ENCODE peak calls at places on chromosomes 6 and 20, in five cellular contexts. C, P, J, D and K are unnamed samples.

GRCh38 chr6:83707829-83708545 is 914 bp downstream of the SNAP91 start:
- DNase-seq in C (no peak), P (no peak), J (no peak), D (peak; percentile 79), K (no peak)

GRCh38 chr20:5658897-5659296 is 91.3 kb upstream of the SHLD1 start:
- DNase-seq in C (no peak), P (peak; percentile 71), J (no peak), D (no peak), K (no peak)

GRCh38 chr6:169046021-169046420 is 207.6 kb downstream of the THBS2 start:
- DNase-seq in C (no peak), P (no peak), J (no peak), D (no peak), K (no peak)

GRCh38 chr6:138541793-138542481 is 42.6 kb upstream of the NHSL1 start:
- DNase-seq in C (no peak), P (no peak), J (no peak), D (no peak), K (no peak)

GRCh38 chr6:66849843-66850242 is 1142.8 kb upstream of the EYS start:
- DNase-seq in C (no peak), P (no peak), J (no peak), D (no peak), K (no peak)

GRCh38 chr6:7624781-7625710 is 35.0 kb downstream of the SNRNP48 start:
- DNase-seq in C (no peak), P (no peak), J (no peak), D (no peak), K (no peak)

GRCh38 chr20:48984575-48985219 is 61.4 kb upstream of the CSE1L start:
- DNase-seq in C (no peak), P (no peak), J (no peak), D (no peak), K (no peak)

GRCh38 chr20:61674688-61675087 is 391.0 kb downstream of the TAF4 start:
- DNase-seq in C (no peak), P (no peak), J (no peak), D (no peak), K (no peak)

GRCh38 chr20:18705490-18705889 is 108.1 kb upstream of the SCP2D1 start:
- DNase-seq in C (no peak), P (no peak), J (no peak), D (no peak), K (no peak)

GRCh38 chr20:12327205-12327604 is 409.5 kb downstream of the BTBD3 start:
- DNase-seq in C (no peak), P (no peak), J (no peak), D (no peak), K (no peak)

GRCh38 chr6:157519255-157520116 is 138.5 kb downstream of the ZDHHC14 start:
- DNase-seq in C (no peak), P (no peak), J (no peak), D (no peak), K (no peak)

GRCh38 chr20:21342656-21343345 is 39.7 kb downstream of the XRN2 start:
- DNase-seq in C (no peak), P (no peak), J (no peak), D (no peak), K (no peak)

GRCh38 chr20:23629017-23629541 is 8.7 kb downstream of the CST3 start:
- DNase-seq in C (no peak), P (peak; percentile 98), J (peak; percentile 74), D (no peak), K (no peak)

GRCh38 chr6:72783035-72783434 is 161.2 kb downstream of the KCNQ5 start:
- DNase-seq in C (no peak), P (no peak), J (no peak), D (no peak), K (no peak)

GRCh38 chr6:56807335-56807991 is 147.4 kb upstream of the BEND6 start:
- DNase-seq in C (no peak), P (no peak), J (no peak), D (no peak), K (no peak)

GRCh38 chr20:48995599-48995998 is 50.5 kb upstream of the CSE1L start:
- DNase-seq in C (no peak), P (no peak), J (no peak), D (no peak), K (no peak)

GRCh38 chr6:44000164-44000842 is 126.9 kb downstream of the MRPL14 start:
- DNase-seq in C (peak; percentile 42), P (no peak), J (peak; percentile 65), D (peak; percentile 53), K (peak; percentile 84)

GRCh38 chr20:53309515-53309914 is 284.1 kb downstream of the ZNF217 start:
- DNase-seq in C (no peak), P (no peak), J (no peak), D (no peak), K (no peak)

GRCh38 chr20:58237318-58238182 is 9.1 kb upstream of the ANKRD60 start:
- DNase-seq in C (no peak), P (no peak), J (no peak), D (no peak), K (no peak)

GRCh38 chr6:163782436-163783003 is 368.0 kb downstream of the QKI start:
- DNase-seq in C (no peak), P (no peak), J (no peak), D (no peak), K (peak; percentile 25)

GRCh38 chr6:75824160-75824559 is 75.1 kb downstream of the MYO6 start:
- DNase-seq in C (no peak), P (no peak), J (no peak), D (no peak), K (peak; percentile 16)

GRCh38 chr20:59820204-59821041 is 113.0 kb downstream of the SYCP2 start:
- DNase-seq in C (no peak), P (no peak), J (no peak), D (peak; percentile 24), K (no peak)

GRCh38 chr6:160063771-160064413 is 57.7 kb upstream of the SLC22A1 start:
- DNase-seq in C (no peak), P (no peak), J (no peak), D (no peak), K (no peak)

GRCh38 chr20:58542411-58543095 is 27.4 kb upstream of the APCDD1L start:
- DNase-seq in C (peak; percentile 26), P (no peak), J (peak; percentile 7), D (no peak), K (no peak)

GRCh38 chr6:117907600-117908245 is 659 bp downstream of the SLC35F1 start:
- DNase-seq in C (no peak), P (no peak), J (no peak), D (peak; percentile 69), K (no peak)

DNA sequence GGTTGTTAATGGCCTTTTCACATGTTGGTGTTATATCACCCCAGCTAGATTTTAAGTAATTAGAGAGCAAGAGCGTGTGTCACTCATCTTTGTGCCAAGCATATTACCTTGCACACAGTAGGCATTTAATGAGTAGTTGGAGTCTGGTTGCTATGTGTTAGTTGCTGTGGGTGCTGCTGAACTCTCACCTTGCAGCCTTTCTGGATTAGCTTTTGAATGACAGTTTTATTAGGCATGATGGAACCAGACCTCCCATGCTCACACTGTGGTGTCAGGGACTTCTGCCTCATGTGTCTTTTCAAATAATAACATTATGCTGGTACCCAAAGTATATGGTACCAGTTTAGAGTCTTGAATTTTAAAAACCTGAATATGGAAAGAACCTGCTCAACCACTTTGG is 55.9 kb downstream of the TRAF3IP2 start:
- DNase-seq in C (no peak), P (no peak), J (no peak), D (no peak), K (no peak)
- TF ChIP-seq ZBTB33 in C (no peak), P (no peak), J (no peak), D (no peak), K (no peak)

GRCh38 chr6:4909063-4909645 is 94.7 kb downstream of the RPP40 start:
- DNase-seq in C (no peak), P (no peak), J (no peak), D (no peak), K (no peak)

GRCh38 chr6:4912559-4912958 is 91.3 kb downstream of the RPP40 start:
- DNase-seq in C (no peak), P (no peak), J (no peak), D (no peak), K (no peak)

GRCh38 chr6:4907602-4908001 is 96.2 kb downstream of the RPP40 start:
- DNase-seq in C (no peak), P (no peak), J (no peak), D (no peak), K (no peak)

GRCh38 chr6:4908062-4908461 is 95.8 kb downstream of the RPP40 start:
- DNase-seq in C (no peak), P (no peak), J (no peak), D (no peak), K (no peak)

DNA sequence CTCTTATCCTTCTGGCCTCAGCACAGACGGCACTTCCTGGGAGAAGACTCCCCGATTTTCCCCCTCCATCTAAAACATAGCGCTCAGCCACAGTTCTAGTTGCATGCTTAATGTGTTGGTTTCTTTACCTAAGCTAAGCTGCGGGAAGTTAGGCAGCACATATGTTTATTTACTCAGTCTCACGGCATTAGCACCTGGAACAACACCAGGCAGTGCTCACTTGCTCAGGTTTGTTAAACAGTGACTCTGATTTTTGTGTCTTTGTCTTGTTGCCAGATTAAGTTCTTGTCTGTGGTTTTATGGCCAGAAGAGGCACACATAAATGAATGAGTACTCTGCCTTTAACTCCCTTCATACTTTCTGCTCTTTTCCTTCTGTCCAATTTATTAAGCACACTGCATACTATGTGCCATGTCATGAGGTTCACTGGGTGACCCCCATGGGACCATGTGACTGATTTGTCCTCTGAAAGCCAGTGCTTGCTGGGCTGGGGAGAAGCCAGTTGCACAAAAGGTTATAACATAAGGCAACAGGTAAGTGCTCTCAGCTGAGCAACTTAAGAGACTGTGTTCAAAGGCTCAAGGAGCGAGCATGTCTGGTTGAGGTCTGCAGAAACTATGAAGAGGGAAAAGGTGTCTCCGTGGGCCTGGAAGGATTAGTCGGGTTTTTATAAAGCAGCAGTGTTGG is 93.6 kb downstream of the RPP40 start:
- DNase-seq in C (no peak), P (no peak), J (no peak), D (no peak), K (no peak)
- TF ChIP-seq ZBTB33 in C (no peak), P (no peak), J (no peak), D (no peak), K (no peak)

DNA sequence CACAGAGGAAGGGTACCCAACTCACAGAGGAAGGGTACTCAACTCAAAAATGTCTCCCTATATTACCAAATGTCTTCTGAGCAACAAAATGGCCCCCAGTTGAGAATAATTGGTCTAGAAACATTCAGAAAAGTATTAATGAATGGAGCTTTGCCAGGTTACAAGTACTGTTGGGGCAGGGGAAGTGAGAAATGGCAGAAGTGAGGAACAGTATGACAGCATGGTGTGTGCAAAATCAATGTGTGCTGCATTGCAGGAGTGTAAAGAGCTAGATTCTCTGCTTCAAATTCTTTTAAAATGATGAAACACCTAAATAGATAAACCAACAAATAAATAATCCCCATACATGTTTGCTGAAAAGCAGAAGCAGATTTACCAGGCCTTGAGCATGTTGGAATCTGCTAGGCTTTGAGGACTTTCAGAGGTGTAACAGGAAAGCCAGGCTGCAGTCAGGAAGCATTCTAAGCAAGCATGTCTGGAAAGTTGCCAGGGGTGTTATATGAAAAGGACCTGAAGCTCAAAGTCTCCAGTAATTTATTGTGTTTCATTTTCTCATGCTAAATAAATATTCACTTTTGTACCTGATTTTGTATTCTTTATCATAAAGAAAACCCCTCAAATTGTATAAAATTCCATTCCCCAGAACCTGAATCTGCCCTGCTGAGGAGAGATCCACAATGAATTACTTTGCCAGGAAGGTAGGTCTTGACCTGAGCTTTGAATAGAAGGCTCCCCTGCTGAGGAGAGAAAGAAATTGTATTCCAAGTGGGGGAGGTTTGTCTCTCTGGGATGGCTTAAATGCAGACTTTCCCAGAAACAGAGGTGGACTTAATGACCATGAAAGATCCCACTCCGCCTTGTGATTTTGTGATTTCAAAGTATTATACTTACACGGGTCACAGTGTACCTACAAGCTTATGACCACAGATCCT is 265.0 kb upstream of the MARCKS start:
- DNase-seq in C (no peak), P (peak; percentile 16), J (no peak), D (no peak), K (no peak)
- TF ChIP-seq ZBTB33 in C (no peak), P (no peak), J (no peak), D (no peak), K (no peak)

GRCh38 chr20:38674178-38675133 is 49.8 kb upstream of the SLC32A1 start:
- DNase-seq in C (peak; percentile 99), P (no peak), J (no peak), D (peak; percentile 99), K (no peak)
- TF ChIP-seq ZBTB33 in C (no peak), P (peak; percentile 54), J (no peak), D (no peak), K (no peak)